ENCODE peak calls at places on chromosome 1, in six cellular contexts. B is nucleus accumbens, E is brain pericyte, N is pancreas, Q is tibial nerve, P is endodermal cell. G is an unnamed sample.
A peak's percentile ranks its signal among the peaks of the same experiment; 100 is the strongest.

GRCh38 chr1:203308205-203309114 is 3.1 kb downstream of the BTG2 start:
- DNase-seq in P (no peak), N (no peak), B (no peak), Q (no peak), E (no peak), G (no peak)

GRCh38 chr1:201318504-201319340 is 35.4 kb downstream of the PKP1 start:
- DNase-seq in E (no peak), Q (no peak), N (no peak), P (no peak), B (no peak), G (no peak)

GRCh38 chr1:110872366-110872744 is 593 bp upstream of the CD53 start:
- DNase-seq in E (no peak), B (no peak), N (no peak), P (no peak), Q (no peak), G (no peak)

GRCh38 chr1:211947396-211948295 is 87.7 kb downstream of the INTS7 start:
- DNase-seq in E (no peak), N (no peak), P (peak; percentile 79), B (no peak), Q (no peak), G (no peak)

GRCh38 chr1:177255411-177255810 is 84.7 kb downstream of the BRINP2 start:
- DNase-seq in P (no peak), N (no peak), B (no peak), E (no peak), Q (no peak), G (no peak)

GRCh38 chr1:214454619-214455396 is 96.6 kb downstream of the PTPN14 start:
- DNase-seq in E (no peak), Q (no peak), P (no peak), B (no peak), N (no peak), G (no peak)

GRCh38 chr1:44300882-44301281 is 54.2 kb downstream of the ERI3 start:
- DNase-seq in N (no peak), Q (no peak), E (no peak), P (no peak), B (no peak), G (peak; percentile 16)

GRCh38 chr1:185108324-185108723 is 48.4 kb downstream of the TRMT1L start:
- DNase-seq in B (no peak), Q (no peak), N (no peak), E (no peak), P (no peak), G (no peak)

GRCh38 chr1:33482412-33482811 is 10.0 kb downstream of the ZSCAN20 start:
- DNase-seq in Q (no peak), P (no peak), E (no peak), B (no peak), N (no peak), G (no peak)

GRCh38 chr1:110229348-110230001 is 19.4 kb downstream of the KCNC4 start:
- DNase-seq in N (no peak), E (no peak), P (no peak), Q (no peak), B (peak; percentile 19), G (peak; percentile 19)

GRCh38 chr1:226710501-226710900 is 28.6 kb downstream of the ITPKB start:
- DNase-seq in E (no peak), Q (no peak), B (no peak), N (no peak), P (no peak), G (no peak)

GRCh38 chr1:152519876-152520275 is 5.6 kb downstream of the CRCT1 start:
- DNase-seq in N (no peak), B (no peak), P (no peak), Q (no peak), E (no peak), G (no peak)

GRCh38 chr1:58290685-58291372 is 255.7 kb downstream of the OMA1 start:
- DNase-seq in P (peak; percentile 88), N (no peak), B (no peak), E (no peak), Q (no peak), G (no peak)

GRCh38 chr1:38992450-38993111 is 1.5 kb downstream of the AKIRIN1 start:
- DNase-seq in N (no peak), Q (no peak), B (no peak), P (no peak), E (no peak), G (no peak)

GRCh38 chr1:184056921-184057496 is 5.5 kb downstream of the TSEN15 start:
- DNase-seq in E (no peak), P (no peak), N (no peak), B (no peak), Q (no peak), G (no peak)

GRCh38 chr1:184595609-184596008 is 159.0 kb downstream of the EDEM3 start:
- DNase-seq in N (no peak), B (no peak), Q (no peak), E (no peak), P (no peak), G (peak; percentile 23)

GRCh38 chr1:28273216-28273860 is 14.0 kb downstream of the SESN2 start:
- DNase-seq in Q (no peak), E (no peak), N (no peak), P (no peak), B (no peak), G (no peak)

GRCh38 chr1:109264379-109264755 is 15.0 kb downstream of the CELSR2 start:
- DNase-seq in N (no peak), Q (no peak), P (no peak), B (no peak), E (no peak), G (no peak)

GRCh38 chr1:115400891-115401290 is 62.8 kb upstream of the NGF start:
- DNase-seq in E (no peak), B (no peak), N (no peak), P (no peak), Q (no peak), G (no peak)

GRCh38 chr1:63902844-63903589 is 129.2 kb downstream of the ROR1 start:
- DNase-seq in P (no peak), Q (no peak), E (no peak), N (no peak), B (no peak), G (no peak)

GRCh38 chr1:29245261-29245660 is 8.9 kb downstream of the PTPRU start:
- DNase-seq in B (no peak), E (no peak), N (no peak), P (no peak), Q (no peak), G (no peak)

GRCh38 chr1:183896466-183897026 is 91.6 kb downstream of the RGL1 start:
- DNase-seq in Q (peak; percentile 39), N (no peak), B (no peak), E (no peak), P (no peak), G (no peak)

GRCh38 chr1:42334240-42335049 is 590 bp downstream of the FOXJ3 start:
- DNase-seq in N (peak; percentile 76), B (peak; percentile 59), P (peak; percentile 85), Q (peak; percentile 27), E (no peak), G (peak; percentile 40)

GRCh38 chr1:228350831-228351781 is 55.5 kb downstream of the TRIM11 start:
- DNase-seq in E (no peak), B (no peak), Q (no peak), P (no peak), N (peak; percentile 49), G (peak; percentile 42)

GRCh38 chr1:16254263-16254948 is 17.4 kb upstream of the CPLANE2 start:
- DNase-seq in E (no peak), B (no peak), Q (no peak), N (no peak), P (no peak), G (no peak)

G was measured in gastrocnemius medialis.